ENCODE peak calls at places on chromosomes 11 and 22, in eight cellular contexts. J, P, S, X, B, K, N and O are unnamed samples.

GRCh38 chr11:17765381-17766359 is 31.1 kb downstream of the KCNC1 start:
- DNase-seq in J (no peak), P (no peak), S (no peak), X (no peak), B (no peak), K (no peak), N (no peak), O (no peak)

GRCh38 chr22:31445642-31446041 is 44.0 kb downstream of the EIF4ENIF1 start:
- DNase-seq in J (no peak), P (no peak), S (no peak), X (no peak), B (no peak), K (no peak), N (no peak), O (no peak)

GRCh38 chr11:71209656-71210055 is 42.7 kb downstream of the SHANK2 start:
- DNase-seq in J (no peak), P (no peak), S (no peak), X (no peak), B (no peak), K (no peak), N (no peak), O (no peak)

GRCh38 chr11:65415499-65416340 is 6.9 kb upstream of the NEAT1 start:
- DNase-seq in J (no peak), P (no peak), S (no peak), X (no peak), B (no peak), K (no peak), N (no peak), O (no peak)

GRCh38 chr11:102971766-102972165 is 16.2 kb upstream of the MMP13 start:
- DNase-seq in J (no peak), P (no peak), S (no peak), X (no peak), B (no peak), K (no peak), N (no peak), O (no peak)

GRCh38 chr11:124900464-124900863 is 2.8 kb upstream of the ROBO4 start:
- DNase-seq in J (peak; percentile 89), P (no peak), S (peak; percentile 94), X (no peak), B (no peak), K (no peak), N (peak; percentile 68), O (no peak)

GRCh38 chr22:28112548-28113043 is 193.5 kb upstream of the PITPNB start:
- DNase-seq in J (peak; percentile 45), P (no peak), S (peak; percentile 12), X (peak; percentile 10), B (peak; percentile 27), K (no peak), N (no peak), O (no peak)

GRCh38 chr11:43393765-43394355 is 35.1 kb downstream of the TTC17 start:
- DNase-seq in J (peak; percentile 47), P (no peak), S (no peak), X (no peak), B (no peak), K (no peak), N (no peak), O (no peak)

GRCh38 chr22:43338766-43339345 is 4.3 kb downstream of the SCUBE1 start:
- DNase-seq in J (no peak), P (no peak), S (no peak), X (no peak), B (no peak), K (no peak), N (no peak), O (no peak)

GRCh38 chr11:110429614-110430266 is at the start of gene FDX1:
- DNase-seq in J (peak; percentile 72), P (peak; percentile 79), S (peak; percentile 31), X (peak; percentile 94), B (peak; percentile 68), K (peak; percentile 87), N (peak; percentile 29), O (peak; percentile 58)

GRCh38 chr11:83292709-83293435 is 6.7 kb upstream of the CCDC90B start:
- DNase-seq in J (peak; percentile 71), P (peak; percentile 27), S (peak; percentile 75), X (peak; percentile 55), B (peak; percentile 60), K (peak; percentile 69), N (peak; percentile 29), O (no peak)

GRCh38 chr22:40908895-40909294 is 42.3 kb upstream of the RBX1 start:
- DNase-seq in J (no peak), P (no peak), S (no peak), X (no peak), B (no peak), K (no peak), N (no peak), O (no peak)

GRCh38 chr22:16932577-16932976 is 75.4 kb downstream of the GAB4 start:
- DNase-seq in J (no peak), P (no peak), S (no peak), X (no peak), B (no peak), K (no peak), N (no peak), O (no peak)

GRCh38 chr11:66268953-66269906 is 791 bp downstream of the RAB1B start:
- DNase-seq in J (no peak), P (no peak), S (peak; percentile 40), X (peak; percentile 33), B (peak; percentile 40), K (peak; percentile 55), N (no peak), O (peak; percentile 53)

GRCh38 chr11:80162387-80162786 is 721.6 kb upstream of the TENM4 start:
- DNase-seq in J (no peak), P (no peak), S (no peak), X (no peak), B (no peak), K (no peak), N (no peak), O (no peak)